ENCODE peak calls at places on chromosomes 7 and 10, in eight cellular contexts. X is glutamatergic neuron; C is omental fat pad; L is fibroblast of mammary gland; Q is AG04450; E is NAMALWA; J is stimulated activated CD8-positive, alpha-beta memory T cell treated with anti-CD3 and anti-CD28 coated beads, Interleukin-4, amount 100 ng/mL, for 4 hours; G is naive thymus-derived CD8-positive, alpha-beta T cell. M is an unnamed sample.

GRCh38 chr10:47346572-47347302 is 1.4 kb upstream of the RBP3 start:
- DNase-seq in J (no peak), X (no peak), Q (no peak), G (no peak), L (peak; percentile 24), E (no peak), C (no peak), M (no peak)

GRCh38 chr7:135862586-135863361 is 114.2 kb upstream of the FAM180A start:
- DNase-seq in J (no peak), E (no peak), G (no peak), C (no peak), L (no peak), X (no peak), Q (no peak), M (no peak)

GRCh38 chr10:4296165-4296564 is 511.2 kb upstream of the KLF6 start:
- DNase-seq in C (no peak), L (no peak), X (no peak), J (no peak), G (no peak), Q (no peak), E (no peak), M (no peak)

GRCh38 chr7:113625494-113626102 is 293.2 kb downstream of the PPP1R3A start:
- DNase-seq in C (no peak), J (no peak), L (no peak), G (no peak), X (no peak), E (no peak), Q (no peak), M (no peak)

GRCh38 chr10:44878704-44879530 is 32.2 kb upstream of the TMEM72 start:
- DNase-seq in E (no peak), X (peak; percentile 89), C (peak; percentile 42), G (peak; percentile 69), Q (peak; percentile 74), J (peak; percentile 41), L (peak; percentile 77), M (peak; percentile 86)

GRCh38 chr10:50511512-50512213 is 112.1 kb downstream of the SGMS1 start:
- DNase-seq in Q (no peak), C (no peak), E (no peak), L (peak; percentile 36), G (no peak), X (no peak), J (no peak), M (no peak)

GRCh38 chr7:13560441-13560840 is 429.0 kb downstream of the ETV1 start:
- DNase-seq in G (no peak), J (no peak), Q (peak; percentile 49), E (no peak), C (no peak), X (no peak), L (peak; percentile 85), M (no peak)

GRCh38 chr10:43057231-43057711 is 19.6 kb upstream of the RET start:
- DNase-seq in G (no peak), C (no peak), L (no peak), E (no peak), J (no peak), X (no peak), Q (no peak), M (peak; percentile 26)

GRCh38 chr7:130990178-130990832 is 256.3 kb upstream of the KLF14 start:
- DNase-seq in G (no peak), Q (no peak), X (no peak), J (no peak), E (no peak), C (no peak), L (no peak), M (no peak)

GRCh38 chr10:22325272-22325947 is 4.5 kb downstream of the BMI1 start:
- DNase-seq in G (peak; percentile 68), E (peak; percentile 67), J (no peak), L (peak; percentile 60), C (peak; percentile 60), X (peak; percentile 70), Q (peak; percentile 38), M (peak; percentile 89)

GRCh38 chr10:16184911-16185310 is 251.9 kb upstream of the PTER start:
- DNase-seq in G (no peak), L (no peak), J (no peak), X (no peak), C (no peak), E (no peak), Q (no peak), M (no peak)

GRCh38 chr7:19708397-19709248 is at the start of gene POLR1F:
- DNase-seq in Q (peak; percentile 85), G (peak; percentile 90), J (peak; percentile 84), X (peak; percentile 93), C (peak; percentile 74), E (peak; percentile 99), L (peak; percentile 95), M (peak; percentile 93)

GRCh38 chr7:7237978-7238267 is 55.6 kb downstream of the C1GALT1 start:
- DNase-seq in G (no peak), J (no peak), X (no peak), Q (no peak), E (no peak), C (no peak), L (no peak), M (no peak)

GRCh38 chr7:20329389-20330175 is 1.1 kb upstream of the ITGB8 start:
- DNase-seq in Q (no peak), J (no peak), L (peak; percentile 65), G (no peak), C (peak; percentile 31), X (peak; percentile 62), E (no peak), M (peak; percentile 87)